ENCODE peak calls at places on chromosomes 1 and 21, in seven cellular contexts. A is esophagus squamous epithelium, H is stomach, F is hepatocyte, K is psoas muscle, R is pancreas, S is heart left ventricle. P is an unnamed sample. For H3K27me3, the result is how much of the 10 kb centered on the place peaks cover.

GRCh38 chr1:173204693-173205092 is 2.4 kb downstream of the TNFSF4 start:
- DNase-seq in A (no peak), H (no peak), F (no peak), K (no peak), R (no peak), S (no peak), P (no peak)

GRCh38 chr1:204207136-204207616 is 6.6 kb downstream of the GOLT1A start:
- DNase-seq in A (no peak), H (peak), F (peak), K (peak), R (peak), S (peak), P (peak)

GRCh38 chr1:213622365-213623087 is 365.2 kb upstream of the PROX1 start:
- DNase-seq in A (no peak), H (no peak), F (no peak), K (no peak), R (no peak), S (no peak), P (no peak)

GRCh38 chr1:223041481-223041880 is 101.6 kb downstream of the TLR5 start:
- DNase-seq in A (no peak), H (no peak), F (no peak), K (no peak), R (no peak), S (no peak), P (no peak)

GRCh38 chr1:2918441-2918840 is 102.8 kb upstream of the ACTRT2 start:
- DNase-seq in A (no peak), H (no peak), F (no peak), K (no peak), R (no peak), S (no peak), P (no peak)

GRCh38 chr1:10646347-10646861 is 150.0 kb downstream of the CASZ1 start:
- DNase-seq in A (no peak), H (peak), F (no peak), K (no peak), R (no peak), S (no peak), P (no peak)

GRCh38 chr1:159922499-159923202 is 2.7 kb downstream of the TAGLN2 start:
- DNase-seq in A (no peak), H (peak), F (peak), K (peak), R (peak), S (peak), P (no peak)

GRCh38 chr1:58884706-58885661 is 101.1 kb upstream of the JUN start:
- DNase-seq in A (no peak), H (peak), F (peak), K (peak), R (no peak), S (no peak), P (no peak)

GRCh38 chr1:42962641-42963377 is 4.1 kb upstream of the SLC2A1 start:
- DNase-seq in A (no peak), H (peak), F (peak), K (no peak), R (no peak), S (no peak), P (no peak)

GRCh38 chr1:87208936-87209335 is 119.7 kb upstream of the LMO4 start:
- DNase-seq in A (no peak), H (no peak), F (no peak), K (no peak), R (no peak), S (no peak), P (no peak)

GRCh38 chr1:66502084-66502483 is 31.9 kb upstream of the SGIP1 start:
- DNase-seq in A (no peak), H (no peak), F (no peak), K (no peak), R (no peak), S (no peak), P (no peak)

GRCh38 chr21:36672737-36673136 is 26.2 kb upstream of the SIM2 start:
- DNase-seq in A (no peak), H (no peak), F (no peak), K (no peak), R (no peak), S (no peak), P (no peak)

GRCh38 chr1:55555971-55556370 is 340.8 kb upstream of the USP24 start:
- DNase-seq in A (no peak), H (no peak), F (peak), K (no peak), R (no peak), S (no peak), P (no peak)

GRCh38 chr21:33668180-33668579 is 25.9 kb downstream of the ITSN1 start:
- DNase-seq in A (no peak), H (no peak), F (no peak), K (no peak), R (no peak), S (no peak), P (no peak)

GRCh38 chr1:20168547-20169491 is 17.1 kb upstream of the UBXN10 start:
- DNase-seq in A (no peak), H (no peak), F (no peak), K (no peak), R (no peak), S (peak), P (no peak)

DNA sequence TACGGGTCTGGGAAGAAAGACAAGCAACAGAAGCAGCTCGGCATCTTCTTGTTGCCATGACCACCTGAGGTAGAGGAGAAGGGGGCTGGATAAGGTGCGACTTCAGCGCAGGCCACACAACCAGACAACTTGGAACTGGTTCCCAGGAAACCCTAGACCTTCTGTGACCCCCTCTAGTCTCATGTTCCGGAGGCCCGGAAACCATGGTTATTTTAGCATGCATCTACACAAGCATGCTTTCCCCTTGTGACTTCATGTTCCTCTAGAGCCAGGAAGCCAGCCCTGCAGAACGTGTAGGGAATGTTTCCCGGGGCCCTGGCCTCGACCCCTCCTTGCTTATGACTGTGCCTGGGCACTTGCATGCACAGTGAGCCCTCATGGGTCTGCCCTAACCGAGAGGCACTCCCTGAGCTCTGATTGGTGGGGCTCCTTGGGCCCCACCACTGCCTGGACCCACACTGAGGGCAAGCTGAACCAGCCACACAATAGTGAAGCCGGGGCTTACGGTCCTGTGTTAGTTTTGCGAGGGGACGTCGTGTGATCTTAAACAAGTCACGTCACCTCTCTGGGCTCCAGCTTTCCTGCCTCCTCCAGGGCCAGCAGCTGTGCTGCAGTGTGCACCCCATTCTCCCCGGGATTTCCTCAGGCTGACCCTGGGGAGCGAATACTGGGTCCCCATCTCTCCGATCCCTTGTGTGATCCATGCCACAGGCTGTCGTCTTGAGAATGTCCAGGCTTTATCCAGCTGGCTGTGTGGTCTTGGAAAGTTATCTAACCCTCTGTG is 12.0 kb upstream of the MX2 start:
- DNase-seq in A (no peak), H (no peak), F (no peak), K (no peak), R (peak), S (no peak), P (no peak)
- H3K27me3 ChIP-seq in A (under half), H (under half), F (under half), K (under half), R (under half), S (under half), P (under half)

DNA sequence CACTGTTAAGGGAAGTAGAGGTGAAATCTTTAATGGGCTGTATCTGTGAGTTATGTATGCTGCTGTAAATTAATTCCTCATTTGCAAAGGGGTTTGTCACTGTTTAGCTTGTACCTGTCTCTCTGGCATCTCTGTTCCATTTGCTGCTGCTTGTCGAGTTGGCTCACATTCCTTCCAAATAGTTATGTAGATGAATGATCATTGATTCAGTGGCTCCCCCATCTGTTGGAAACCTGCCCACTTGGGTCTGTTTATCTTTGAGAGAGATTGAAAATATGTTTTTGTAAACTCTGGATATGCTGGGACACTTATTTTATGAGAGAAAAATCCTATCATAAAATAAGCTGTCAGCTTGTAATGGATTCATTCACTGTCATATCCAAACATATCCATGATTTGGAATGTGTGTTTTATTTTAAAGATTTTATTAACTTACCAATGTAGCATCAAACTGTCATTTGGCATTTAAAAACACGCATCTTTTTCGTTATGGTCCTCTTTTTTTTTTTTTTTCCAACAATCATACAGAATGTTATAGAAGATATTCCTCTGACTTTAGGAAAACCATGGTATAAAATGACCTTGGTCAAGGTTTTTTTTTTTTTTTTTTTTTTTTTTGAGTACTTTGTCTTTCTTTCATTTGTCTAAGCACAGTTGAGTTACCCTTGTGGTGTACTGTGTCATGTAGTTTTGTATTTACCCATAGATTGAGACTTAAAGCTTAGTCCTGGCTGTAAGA is 3.5 kb downstream of the RYR2 start:
- DNase-seq in A (no peak), H (no peak), F (no peak), K (no peak), R (no peak), S (no peak), P (no peak)
- TF ChIP-seq CTCF in A (no peak), H (no peak), F (no peak), K (no peak), R (no peak), S (no peak), P (no peak)

DNA sequence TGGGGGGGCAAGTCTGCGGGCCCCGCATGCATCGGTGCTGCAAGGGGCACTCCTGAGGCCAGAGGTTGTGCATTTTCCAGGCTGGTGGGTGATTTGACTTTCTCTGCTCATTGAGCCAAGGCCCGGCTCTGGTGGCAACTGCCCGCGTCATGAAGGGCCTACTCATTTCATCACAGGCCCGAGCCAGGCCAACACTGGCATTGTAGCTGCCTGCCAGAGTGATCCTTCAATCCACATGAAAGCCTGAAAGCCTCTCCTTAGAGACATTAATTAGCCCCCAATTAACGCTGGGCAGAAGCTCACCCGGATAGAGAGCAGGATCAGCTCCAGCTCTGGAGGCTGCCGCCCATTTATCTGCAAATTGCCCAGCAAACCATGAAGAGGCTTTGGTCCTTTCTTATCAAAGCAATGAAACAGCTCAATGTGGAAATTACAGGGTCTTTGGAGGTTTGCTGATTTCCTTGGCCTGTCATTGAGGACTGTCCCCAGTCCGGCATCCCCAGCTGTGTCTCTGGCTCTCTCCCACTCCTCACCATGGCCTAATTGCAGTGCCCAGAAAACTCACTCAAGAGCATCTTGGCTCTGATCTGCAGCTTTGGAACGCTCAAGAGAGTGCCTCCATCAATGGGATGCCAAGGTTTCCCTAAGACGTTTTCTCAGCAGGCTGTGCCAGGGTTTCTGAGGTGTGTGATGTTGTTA is 50.4 kb upstream of the STUM start:
- DNase-seq in A (no peak), H (peak), F (no peak), K (no peak), R (no peak), S (no peak), P (no peak)
- H3K27me3 ChIP-seq in A (under half), H (under half), F (under half), K (under half), R (under half), S (under half), P (under half)

GRCh38 chr1:231104917-231105316 is 56.9 kb upstream of the TRIM67 start:
- DNase-seq in A (no peak), H (no peak), F (no peak), K (no peak), R (no peak), S (no peak), P (no peak)
- TF ChIP-seq CTCF in A (no peak), H (no peak), F (no peak), K (no peak), R (no peak), S (no peak), P (no peak)

GRCh38 chr21:44576025-44576420 is 2.5 kb downstream of the KRTAP10-4 start:
- DNase-seq in A (no peak), H (no peak), F (no peak), K (no peak), R (no peak), S (no peak), P (no peak)

GRCh38 chr21:44579833-44580144 is 615 bp downstream of the KRTAP10-5 start:
- DNase-seq in A (no peak), H (no peak), F (no peak), K (no peak), R (no peak), S (no peak), P (no peak)

GRCh38 chr21:44579056-44579832 is 1.2 kb downstream of the KRTAP10-5 start:
- DNase-seq in A (no peak), H (no peak), F (no peak), K (no peak), R (no peak), S (peak), P (no peak)

GRCh38 chr21:44581158-44581557 is 754 bp upstream of the KRTAP10-5 start:
- DNase-seq in A (no peak), H (no peak), F (no peak), K (no peak), R (no peak), S (no peak), P (no peak)

DNA sequence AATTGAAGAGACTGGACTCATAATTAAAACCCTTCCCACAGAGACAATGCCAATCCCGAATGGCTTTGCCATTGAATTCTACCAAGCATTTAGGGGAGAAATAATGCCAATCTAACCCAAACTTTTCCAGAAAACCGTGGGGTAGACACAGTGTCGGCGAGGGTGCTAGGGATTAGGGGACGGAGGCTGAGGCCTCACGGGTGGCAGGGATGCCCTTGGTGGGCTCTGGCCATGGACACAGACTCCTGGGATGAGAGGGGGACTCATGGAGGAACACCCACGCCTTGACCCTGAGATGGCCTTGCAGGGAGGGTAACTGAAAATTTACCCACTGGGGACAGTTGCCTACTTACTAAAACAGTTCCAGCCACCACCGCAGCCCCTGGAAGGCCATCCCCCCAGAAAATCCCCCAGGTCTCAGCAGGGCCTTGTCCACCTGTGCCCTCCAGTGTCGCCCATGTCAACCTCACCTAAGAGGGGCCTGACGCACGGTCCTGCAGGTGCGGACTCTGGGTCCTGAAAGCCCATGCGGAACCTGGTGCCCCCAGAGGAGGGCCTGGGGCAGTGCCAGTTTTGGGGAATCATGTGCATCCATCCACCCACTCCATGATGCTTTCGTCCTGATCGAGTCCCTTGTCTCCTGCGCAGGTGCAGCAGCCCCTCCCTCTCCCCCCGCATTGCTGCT is 1.9 kb downstream of the KRTAP10-5 start:
- DNase-seq in A (no peak), H (no peak), F (no peak), K (no peak), R (no peak), S (no peak), P (no peak)
- H3K27me3 ChIP-seq in A (under half), H (under half), F (under half), K (under half), R (under half), S (under half), P (under half)

GRCh38 chr1:183234660-183235476 is 48.8 kb downstream of the LAMC2 start:
- DNase-seq in A (no peak), H (peak), F (peak), K (peak), R (no peak), S (no peak), P (no peak)
- TF ChIP-seq CTCF in A (peak), H (peak), F (peak), K (peak), R (peak), S (peak), P (no peak)

GRCh38 chr1:210915890-210916507 is 217.9 kb downstream of the KCNH1 start:
- DNase-seq in A (no peak), H (no peak), F (no peak), K (no peak), R (no peak), S (no peak), P (no peak)

GRCh38 chr1:210908257-210908656 is 225.7 kb downstream of the KCNH1 start:
- DNase-seq in A (no peak), H (no peak), F (no peak), K (no peak), R (no peak), S (no peak), P (no peak)

GRCh38 chr1:210916548-210916947 is 217.4 kb downstream of the KCNH1 start:
- DNase-seq in A (no peak), H (no peak), F (no peak), K (no peak), R (no peak), S (no peak), P (no peak)

GRCh38 chr1:210910020-210910575 is 223.8 kb downstream of the KCNH1 start:
- DNase-seq in A (no peak), H (no peak), F (no peak), K (no peak), R (no peak), S (no peak), P (no peak)

GRCh38 chr1:210912752-210913151 is 221.2 kb downstream of the KCNH1 start:
- DNase-seq in A (no peak), H (no peak), F (no peak), K (no peak), R (no peak), S (no peak), P (no peak)
- H3K27me3 ChIP-seq in A (under half), H (under half), F (under half), K (under half), R (under half), S (under half), P (under half)

GRCh38 chr21:39392296-39392695 is 43.4 kb upstream of the HMGN1 start:
- DNase-seq in A (no peak), H (no peak), F (no peak), K (no peak), R (no peak), S (no peak), P (no peak)

GRCh38 chr21:39388811-39389155 is 39.9 kb upstream of the HMGN1 start:
- DNase-seq in A (no peak), H (no peak), F (no peak), K (no peak), R (no peak), S (no peak), P (no peak)

GRCh38 chr21:39388038-39388810 is 39.3 kb upstream of the HMGN1 start:
- DNase-seq in A (no peak), H (peak), F (peak), K (peak), R (peak), S (peak), P (peak)

GRCh38 chr21:39392981-39393380 is 44.1 kb upstream of the HMGN1 start:
- DNase-seq in A (no peak), H (no peak), F (no peak), K (no peak), R (no peak), S (no peak), P (no peak)

DNA sequence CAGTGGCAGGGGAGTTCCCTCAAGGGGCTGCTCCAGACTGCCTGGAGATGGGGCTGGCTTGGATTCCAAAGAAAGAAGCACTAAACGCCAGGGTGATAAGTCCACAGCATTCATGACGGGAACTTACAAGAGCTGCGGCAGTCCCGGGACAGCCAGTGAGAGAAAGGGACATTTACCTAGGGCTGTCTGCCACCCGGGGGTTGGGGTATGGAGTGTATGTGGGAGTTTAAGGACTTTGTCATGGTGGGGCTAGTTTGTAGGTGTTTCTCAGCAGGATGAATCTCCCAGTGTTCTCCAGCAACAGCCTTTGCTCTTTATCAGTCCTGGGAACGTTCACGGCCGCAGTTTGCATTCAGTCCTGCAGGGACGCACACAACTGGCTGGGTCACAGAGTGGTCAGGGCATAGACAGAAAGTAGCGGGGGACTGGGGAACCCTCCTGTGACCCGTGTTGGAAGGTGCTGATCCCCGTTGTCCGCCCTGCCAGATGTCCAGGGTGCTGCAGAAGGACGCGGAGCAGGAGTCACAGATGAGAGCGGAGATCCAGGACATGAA is 41.4 kb upstream of the HMGN1 start:
- DNase-seq in A (no peak), H (no peak), F (no peak), K (no peak), R (no peak), S (no peak), P (no peak)
- TF ChIP-seq CTCF in A (no peak), H (no peak), F (no peak), K (no peak), R (no peak), S (no peak), P (no peak)

P was measured in CD4-positive, alpha-beta T cell.